ENCODE peak calls at places on chromosome 2, in seven cellular contexts. One of them, this sample, is unnamed. For H3K79me1, the result is how much of the 10 kb centered on the place peaks cover.

GRCh38 chr2:168730391-168730790 is 72.0 kb upstream of the NOSTRIN start:
- DNase-seq in IMR-90: peak
- DNase-seq in mesendoderm: peak
- DNase-seq in neuronal stem cell: no peak
- DNase-seq in mesenchymal stem cell: no peak
- DNase-seq in trophoblast cell: no peak
- DNase-seq in H1: no peak
- DNase-seq in this sample: peak

GRCh38 chr2:120434487-120434886 is 88.6 kb downstream of the INHBB start:
- DNase-seq in IMR-90: no peak
- DNase-seq in mesendoderm: no peak
- DNase-seq in neuronal stem cell: no peak
- DNase-seq in mesenchymal stem cell: no peak
- DNase-seq in trophoblast cell: no peak
- DNase-seq in H1: peak
- DNase-seq in this sample: peak

GRCh38 chr2:150154308-150154797 is 333.1 kb downstream of the RND3 start:
- DNase-seq in IMR-90: no peak
- DNase-seq in mesendoderm: no peak
- DNase-seq in neuronal stem cell: no peak
- DNase-seq in mesenchymal stem cell: no peak
- DNase-seq in trophoblast cell: no peak
- DNase-seq in H1: no peak
- DNase-seq in this sample: no peak

GRCh38 chr2:54212456-54212855 is 43.6 kb downstream of the TSPYL6 start:
- DNase-seq in IMR-90: peak
- DNase-seq in mesendoderm: peak
- DNase-seq in neuronal stem cell: no peak
- DNase-seq in mesenchymal stem cell: peak
- DNase-seq in trophoblast cell: peak
- DNase-seq in H1: no peak
- DNase-seq in this sample: no peak

GRCh38 chr2:240162531-240162930 is 22.1 kb upstream of the OTOS start:
- DNase-seq in IMR-90: no peak
- DNase-seq in mesendoderm: no peak
- DNase-seq in neuronal stem cell: no peak
- DNase-seq in mesenchymal stem cell: no peak
- DNase-seq in trophoblast cell: no peak
- DNase-seq in H1: no peak
- DNase-seq in this sample: no peak

GRCh38 chr2:134080759-134081158 is 173.1 kb upstream of the MGAT5 start:
- DNase-seq in IMR-90: no peak
- DNase-seq in mesendoderm: no peak
- DNase-seq in neuronal stem cell: no peak
- DNase-seq in mesenchymal stem cell: no peak
- DNase-seq in trophoblast cell: peak
- DNase-seq in H1: no peak
- DNase-seq in this sample: no peak

GRCh38 chr2:125405816-125406215 is 1250.1 kb upstream of the GYPC start:
- DNase-seq in IMR-90: peak
- DNase-seq in mesendoderm: peak
- DNase-seq in neuronal stem cell: no peak
- DNase-seq in mesenchymal stem cell: peak
- DNase-seq in trophoblast cell: peak
- DNase-seq in H1: no peak
- DNase-seq in this sample: no peak

GRCh38 chr2:213001285-213001910 is 150.0 kb downstream of the IKZF2 start:
- DNase-seq in IMR-90: no peak
- DNase-seq in mesendoderm: no peak
- DNase-seq in neuronal stem cell: no peak
- DNase-seq in mesenchymal stem cell: no peak
- DNase-seq in trophoblast cell: no peak
- DNase-seq in H1: no peak
- DNase-seq in this sample: no peak

GRCh38 chr2:75403991-75404428 is 156.7 kb downstream of the EVA1A start:
- DNase-seq in IMR-90: peak
- DNase-seq in mesendoderm: peak
- DNase-seq in neuronal stem cell: peak
- DNase-seq in mesenchymal stem cell: peak
- DNase-seq in trophoblast cell: peak
- DNase-seq in H1: no peak
- DNase-seq in this sample: peak

GRCh38 chr2:205946226-205946625 is 139.7 kb downstream of the INO80D start:
- DNase-seq in IMR-90: no peak
- DNase-seq in mesendoderm: peak
- DNase-seq in neuronal stem cell: no peak
- DNase-seq in mesenchymal stem cell: no peak
- DNase-seq in trophoblast cell: no peak
- DNase-seq in H1: no peak
- DNase-seq in this sample: no peak

GRCh38 chr2:106267997-106268396 is 73.9 kb upstream of the UXS1 start:
- DNase-seq in IMR-90: no peak
- DNase-seq in mesendoderm: no peak
- DNase-seq in neuronal stem cell: no peak
- DNase-seq in mesenchymal stem cell: no peak
- DNase-seq in trophoblast cell: no peak
- DNase-seq in H1: no peak
- DNase-seq in this sample: no peak

DNA sequence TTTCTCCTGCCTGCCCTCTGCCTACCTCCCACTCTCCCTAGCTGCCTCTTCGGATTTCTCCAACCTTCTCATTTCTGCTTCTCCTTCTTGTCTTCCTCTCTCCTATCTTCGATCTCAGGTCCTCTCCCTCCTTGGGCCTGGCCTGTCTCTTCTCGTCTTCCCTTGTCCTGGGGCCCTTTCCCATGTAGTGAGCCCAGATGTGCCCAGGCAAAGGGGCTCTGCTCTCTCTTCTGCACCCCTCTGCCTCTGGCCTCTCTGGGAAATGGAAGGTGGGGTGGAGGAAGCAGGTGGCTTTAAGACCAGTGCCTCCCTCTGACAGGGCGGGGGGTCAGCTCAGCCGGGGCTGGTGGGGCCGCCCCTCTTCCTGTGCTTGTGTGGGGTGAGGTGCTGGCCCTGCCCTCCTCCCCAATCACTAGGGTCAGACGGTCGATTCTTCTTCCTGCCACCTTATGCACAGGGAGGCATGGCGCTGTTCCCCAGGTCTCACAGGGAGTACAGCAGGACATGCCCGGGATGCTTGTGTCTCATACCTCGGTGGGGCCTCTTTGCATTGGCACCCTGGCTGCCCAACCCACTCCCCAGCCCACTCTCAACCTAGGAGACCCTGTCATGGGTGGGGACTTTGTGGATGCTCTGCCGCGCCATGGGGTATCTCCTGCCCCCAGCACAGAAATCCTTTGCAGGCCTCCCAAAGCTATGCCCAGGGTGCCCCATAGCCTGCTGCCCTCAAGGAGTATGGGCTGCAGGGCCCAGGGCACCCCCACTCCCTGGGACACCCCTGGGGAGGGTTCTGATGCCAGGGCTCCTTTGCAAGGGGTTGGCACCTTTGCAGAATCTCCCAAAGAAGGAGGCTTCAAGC is 213.8 kb upstream of the HAAO start:
- DNase-seq in IMR-90: no peak
- DNase-seq in mesendoderm: no peak
- DNase-seq in neuronal stem cell: no peak
- DNase-seq in mesenchymal stem cell: no peak
- DNase-seq in trophoblast cell: no peak
- DNase-seq in H1: no peak
- DNase-seq in this sample: no peak
- H3K4me2 ChIP-seq in IMR-90: no peak
- H3K4me2 ChIP-seq in mesendoderm: no peak
- H3K4me2 ChIP-seq in neuronal stem cell: no peak
- H3K4me2 ChIP-seq in mesenchymal stem cell: no peak
- H3K4me2 ChIP-seq in trophoblast cell: no peak
- H3K4me2 ChIP-seq in H1: no peak
- H3K4me2 ChIP-seq in this sample: no peak

GRCh38 chr2:224407241-224407680 is 5.4 kb upstream of the FAM124B start:
- DNase-seq in IMR-90: no peak
- DNase-seq in mesendoderm: peak
- DNase-seq in neuronal stem cell: no peak
- DNase-seq in mesenchymal stem cell: no peak
- DNase-seq in trophoblast cell: no peak
- DNase-seq in H1: no peak
- DNase-seq in this sample: no peak

GRCh38 chr2:224404766-224405165 is 2.9 kb upstream of the FAM124B start:
- DNase-seq in IMR-90: no peak
- DNase-seq in mesendoderm: no peak
- DNase-seq in neuronal stem cell: no peak
- DNase-seq in mesenchymal stem cell: no peak
- DNase-seq in trophoblast cell: no peak
- DNase-seq in H1: no peak
- DNase-seq in this sample: no peak

GRCh38 chr2:224403657-224404056 is 1.8 kb upstream of the FAM124B start:
- DNase-seq in IMR-90: no peak
- DNase-seq in mesendoderm: no peak
- DNase-seq in neuronal stem cell: no peak
- DNase-seq in mesenchymal stem cell: no peak
- DNase-seq in trophoblast cell: no peak
- DNase-seq in H1: no peak
- DNase-seq in this sample: no peak

GRCh38 chr2:224405841-224406370 is 4.0 kb upstream of the FAM124B start:
- DNase-seq in IMR-90: no peak
- DNase-seq in mesendoderm: no peak
- DNase-seq in neuronal stem cell: no peak
- DNase-seq in mesenchymal stem cell: no peak
- DNase-seq in trophoblast cell: no peak
- DNase-seq in H1: no peak
- DNase-seq in this sample: no peak

GRCh38 chr2:224405412-224405811 is 3.5 kb upstream of the FAM124B start:
- DNase-seq in IMR-90: no peak
- DNase-seq in mesendoderm: no peak
- DNase-seq in neuronal stem cell: no peak
- DNase-seq in mesenchymal stem cell: no peak
- DNase-seq in trophoblast cell: no peak
- DNase-seq in H1: no peak
- DNase-seq in this sample: no peak
- H3K79me1 ChIP-seq in IMR-90: under half
- H3K79me1 ChIP-seq in mesendoderm: under half
- H3K79me1 ChIP-seq in neuronal stem cell: under half
- H3K79me1 ChIP-seq in mesenchymal stem cell: under half
- H3K79me1 ChIP-seq in trophoblast cell: under half
- H3K79me1 ChIP-seq in H1: under half
- H3K79me1 ChIP-seq in this sample: under half

GRCh38 chr2:119407430-119408220 is 24.0 kb upstream of the TMEM37 start:
- DNase-seq in IMR-90: peak
- DNase-seq in mesendoderm: peak
- DNase-seq in neuronal stem cell: peak
- DNase-seq in mesenchymal stem cell: peak
- DNase-seq in trophoblast cell: peak
- DNase-seq in H1: peak
- DNase-seq in this sample: peak
- H3K4me2 ChIP-seq in IMR-90: no peak
- H3K4me2 ChIP-seq in mesendoderm: no peak
- H3K4me2 ChIP-seq in neuronal stem cell: no peak
- H3K4me2 ChIP-seq in mesenchymal stem cell: no peak
- H3K4me2 ChIP-seq in trophoblast cell: no peak
- H3K4me2 ChIP-seq in H1: no peak
- H3K4me2 ChIP-seq in this sample: no peak

GRCh38 chr2:192886636-192887035 is 691.9 kb upstream of the TMEFF2 start:
- DNase-seq in IMR-90: no peak
- DNase-seq in mesendoderm: no peak
- DNase-seq in neuronal stem cell: no peak
- DNase-seq in mesenchymal stem cell: no peak
- DNase-seq in trophoblast cell: no peak
- DNase-seq in H1: no peak
- DNase-seq in this sample: no peak
- H3K79me1 ChIP-seq in IMR-90: under half
- H3K79me1 ChIP-seq in mesendoderm: under half
- H3K79me1 ChIP-seq in neuronal stem cell: under half
- H3K79me1 ChIP-seq in mesenchymal stem cell: under half
- H3K79me1 ChIP-seq in trophoblast cell: under half
- H3K79me1 ChIP-seq in H1: under half
- H3K79me1 ChIP-seq in this sample: under half

GRCh38 chr2:112585873-112586477 is 1.6 kb downstream of the CHCHD5 start:
- DNase-seq in IMR-90: no peak
- DNase-seq in mesendoderm: no peak
- DNase-seq in neuronal stem cell: no peak
- DNase-seq in mesenchymal stem cell: no peak
- DNase-seq in trophoblast cell: no peak
- DNase-seq in H1: no peak
- DNase-seq in this sample: no peak
- H3K4me2 ChIP-seq in IMR-90: no peak
- H3K4me2 ChIP-seq in mesendoderm: no peak
- H3K4me2 ChIP-seq in neuronal stem cell: no peak
- H3K4me2 ChIP-seq in mesenchymal stem cell: no peak
- H3K4me2 ChIP-seq in trophoblast cell: no peak
- H3K4me2 ChIP-seq in H1: peak
- H3K4me2 ChIP-seq in this sample: no peak

GRCh38 chr2:94877129-94877528 is 5.9 kb downstream of the TEKT4 start:
- DNase-seq in IMR-90: no peak
- DNase-seq in mesendoderm: no peak
- DNase-seq in neuronal stem cell: no peak
- DNase-seq in mesenchymal stem cell: no peak
- DNase-seq in trophoblast cell: no peak
- DNase-seq in H1: no peak
- DNase-seq in this sample: no peak
- H3K79me1 ChIP-seq in IMR-90: under half
- H3K79me1 ChIP-seq in mesendoderm: under half
- H3K79me1 ChIP-seq in neuronal stem cell: under half
- H3K79me1 ChIP-seq in mesenchymal stem cell: under half
- H3K79me1 ChIP-seq in trophoblast cell: under half
- H3K79me1 ChIP-seq in H1: under half
- H3K79me1 ChIP-seq in this sample: under half

GRCh38 chr2:130251520-130251864 is 53.3 kb upstream of the TUBA3E start:
- DNase-seq in IMR-90: no peak
- DNase-seq in mesendoderm: no peak
- DNase-seq in neuronal stem cell: no peak
- DNase-seq in mesenchymal stem cell: no peak
- DNase-seq in trophoblast cell: no peak
- DNase-seq in H1: no peak
- DNase-seq in this sample: no peak
- H3K4me2 ChIP-seq in IMR-90: no peak
- H3K4me2 ChIP-seq in mesendoderm: no peak
- H3K4me2 ChIP-seq in neuronal stem cell: no peak
- H3K4me2 ChIP-seq in mesenchymal stem cell: no peak
- H3K4me2 ChIP-seq in trophoblast cell: no peak
- H3K4me2 ChIP-seq in H1: no peak
- H3K4me2 ChIP-seq in this sample: no peak

GRCh38 chr2:156319811-156320490 is 12.6 kb downstream of the NR4A2 start:
- DNase-seq in IMR-90: peak
- DNase-seq in mesendoderm: peak
- DNase-seq in neuronal stem cell: peak
- DNase-seq in mesenchymal stem cell: peak
- DNase-seq in trophoblast cell: peak
- DNase-seq in H1: peak
- DNase-seq in this sample: peak
- H3K79me1 ChIP-seq in IMR-90: under half
- H3K79me1 ChIP-seq in mesendoderm: under half
- H3K79me1 ChIP-seq in neuronal stem cell: under half
- H3K79me1 ChIP-seq in mesenchymal stem cell: under half
- H3K79me1 ChIP-seq in trophoblast cell: under half
- H3K79me1 ChIP-seq in H1: under half
- H3K79me1 ChIP-seq in this sample: under half

This sample was measured in H9.